ENCODE peak calls at places on chromosomes 5 and 9, in five cellular contexts. E is tibial nerve; X is CD8-positive, alpha-beta T cell; D is WERI-Rb-1; J is body of pancreas. W is an unnamed sample.

GRCh38 chr9:137085918-137086530 is 761 bp upstream of the MAN1B1 start:
- DNase-seq in E (peak), X (peak), D (no peak), J (peak), W (peak)

GRCh38 chr5:141654298-141654697 is 3.1 kb upstream of the FCHSD1 start:
- DNase-seq in E (no peak), X (no peak), D (no peak), J (no peak), W (no peak)

GRCh38 chr5:147093138-147093537 is 141.7 kb upstream of the STK32A start:
- DNase-seq in E (no peak), X (no peak), D (no peak), J (no peak), W (no peak)

GRCh38 chr9:135908334-135909204 is 1.2 kb upstream of the CAMSAP1 start:
- DNase-seq in E (no peak), X (no peak), D (no peak), J (peak), W (no peak)

GRCh38 chr9:137487454-137488329 is 28.6 kb upstream of the NSMF start:
- DNase-seq in E (no peak), X (no peak), D (no peak), J (no peak), W (no peak)

GRCh38 chr9:69134412-69134811 is 39.7 kb upstream of the TJP2 start:
- DNase-seq in E (no peak), X (no peak), D (no peak), J (no peak), W (no peak)

GRCh38 chr9:126499005-126499910 is 114.5 kb upstream of the LMX1B start:
- DNase-seq in E (no peak), X (peak), D (peak), J (peak), W (peak)

GRCh38 chr9:90100014-90100413 is 495.2 kb downstream of the GADD45G start:
- DNase-seq in E (no peak), X (no peak), D (peak), J (no peak), W (no peak)

GRCh38 chr9:87085073-87085472 is 137.8 kb upstream of the GAS1 start:
- DNase-seq in E (no peak), X (no peak), D (no peak), J (no peak), W (no peak)

DNA sequence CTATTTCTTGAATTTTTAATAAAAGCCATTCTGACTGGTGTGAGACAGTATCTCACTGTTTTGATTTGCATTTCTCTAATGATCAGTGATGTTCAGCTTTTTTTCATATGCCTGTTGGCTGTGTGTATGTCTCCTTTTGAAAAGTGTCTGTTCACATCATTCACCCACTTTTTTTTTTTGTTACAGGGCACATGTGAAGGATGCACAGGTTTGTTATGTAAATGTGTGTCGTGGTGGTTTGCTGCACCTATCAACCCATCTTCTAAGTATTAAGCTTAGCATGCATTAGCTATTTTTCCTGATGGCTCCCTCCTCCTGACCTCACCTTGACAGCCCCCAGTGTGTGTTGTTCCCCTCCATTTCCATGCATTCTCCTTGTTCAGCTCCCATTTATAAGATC is 39.3 kb upstream of the IFNE start:
- DNase-seq in E (no peak), X (no peak), D (no peak), J (no peak), W (no peak)
- TF ChIP-seq CTCF in E (no peak), X (no peak), D (no peak), J (no peak), W (no peak)

GRCh38 chr9:111348821-111349271 is 18.8 kb upstream of the OR2K2 start:
- DNase-seq in E (no peak), X (no peak), D (no peak), J (no peak), W (no peak)
- H3K27ac ChIP-seq in E (no peak), X (no peak), D (no peak), J (no peak), W (no peak)

GRCh38 chr9:96680812-96681499 is 25.8 kb upstream of the PRXL2C start:
- DNase-seq in E (no peak), X (no peak), D (peak), J (no peak), W (no peak)

GRCh38 chr9:96674914-96675538 is 19.9 kb upstream of the PRXL2C start:
- DNase-seq in E (no peak), X (no peak), D (no peak), J (no peak), W (no peak)
- H3K4me3 ChIP-seq in E (no peak), X (no peak), D (no peak), J (no peak), W (no peak)

GRCh38 chr9:107487521-107488399 is 1.8 kb downstream of the KLF4 start:
- DNase-seq in E (peak), X (no peak), D (peak), J (peak), W (no peak)
- TF ChIP-seq CTCF in E (peak), X (no peak), D (peak), J (peak), W (peak)

GRCh38 chr9:120874226-120874839 is 2.7 kb downstream of the PHF19 start:
- DNase-seq in E (no peak), X (no peak), D (no peak), J (no peak), W (no peak)
- H3K27ac ChIP-seq in E (no peak), X (no peak), D (no peak), J (no peak), W (no peak)

DNA sequence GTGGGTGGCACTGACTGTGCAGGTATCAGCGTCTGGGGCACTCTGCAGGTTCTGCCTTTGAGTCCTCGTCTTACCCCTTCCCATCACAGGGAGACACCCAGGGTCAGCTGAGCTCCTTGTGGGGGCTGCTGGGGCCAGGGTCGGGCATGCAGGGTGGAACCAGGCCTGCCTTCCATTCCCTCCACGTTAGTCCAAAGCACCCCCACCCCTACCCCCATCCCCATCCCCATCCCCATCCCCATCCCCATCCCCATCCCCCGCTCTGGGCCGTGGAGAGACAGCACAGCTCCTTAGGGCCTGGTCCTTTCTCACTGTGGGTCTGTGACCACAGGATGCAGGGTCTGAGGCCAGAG is 1.6 kb upstream of the PITX1 start:
- DNase-seq in E (no peak), X (no peak), D (no peak), J (no peak), W (no peak)
- H3K4me3 ChIP-seq in E (no peak), X (no peak), D (no peak), J (no peak), W (no peak)

GRCh38 chr9:112348993-112349333 is 15.5 kb upstream of the PTBP3 start:
- DNase-seq in E (no peak), X (no peak), D (no peak), J (no peak), W (no peak)

GRCh38 chr9:112351184-112351583 is 17.8 kb upstream of the PTBP3 start:
- DNase-seq in E (no peak), X (no peak), D (no peak), J (no peak), W (no peak)

GRCh38 chr9:112352209-112352608 is 18.8 kb upstream of the PTBP3 start:
- DNase-seq in E (no peak), X (no peak), D (no peak), J (no peak), W (no peak)

GRCh38 chr9:112354081-112354743 is 20.8 kb upstream of the PTBP3 start:
- DNase-seq in E (no peak), X (no peak), D (no peak), J (no peak), W (no peak)

GRCh38 chr9:112348257-112348992 is 15.0 kb upstream of the PTBP3 start:
- DNase-seq in E (peak), X (peak), D (peak), J (peak), W (peak)
- TF ChIP-seq CTCF in E (no peak), X (no peak), D (no peak), J (no peak), W (no peak)

W was measured in dorsolateral prefrontal cortex.